ENCODE peak calls at places on chromosomes 16 and 17, in eight cellular contexts. D is lung; O is left lung; A is germinal center; I is A172; U is stimulated activated naive CD4-positive, alpha-beta T cell; S is T-cell; E is anterior cingulate cortex. K is an unnamed sample.

GRCh38 chr16:6481894-6482293 is 850.8 kb upstream of the RBFOX1 start:
- DNase-seq in U (no peak), A (no peak), D (no peak), I (no peak), S (no peak), O (no peak), E (no peak), K (no peak)

GRCh38 chr17:74918906-74919305 is 4.1 kb downstream of the USH1G start:
- DNase-seq in S (no peak), O (no peak), E (no peak), I (no peak), U (no peak), D (no peak), A (no peak), K (no peak)

GRCh38 chr17:21167303-21167702 is 40.5 kb downstream of the DHRS7B start:
- DNase-seq in U (no peak), S (no peak), E (no peak), D (no peak), A (no peak), I (no peak), O (no peak), K (no peak)

GRCh38 chr17:79740413-79740812 is 9.7 kb downstream of the ENPP7 start:
- DNase-seq in D (no peak), U (no peak), A (no peak), I (no peak), O (no peak), S (no peak), E (no peak), K (no peak)

GRCh38 chr16:78746718-78747117 is 647.3 kb downstream of the WWOX start:
- DNase-seq in E (no peak), A (no peak), O (no peak), U (no peak), S (no peak), I (no peak), D (no peak), K (no peak)

GRCh38 chr17:71338396-71338795 is 782.4 kb upstream of the SOX9 start:
- DNase-seq in A (no peak), I (peak; percentile 48), D (no peak), E (no peak), O (no peak), U (no peak), S (no peak), K (no peak)

GRCh38 chr16:23434380-23434779 is 18.6 kb downstream of the COG7 start:
- DNase-seq in E (peak; percentile 15), D (no peak), O (no peak), S (peak; percentile 4), U (peak; percentile 28), I (peak; percentile 86), A (peak; percentile 73), K (peak; percentile 57)

GRCh38 chr17:81502471-81503017 is 10.1 kb downstream of the ACTG1 start:
- DNase-seq in E (no peak), I (no peak), A (no peak), O (no peak), S (no peak), D (no peak), U (no peak), K (no peak)

GRCh38 chr16:57637424-57637823 is 9.0 kb downstream of the ADGRG1 start:
- DNase-seq in A (no peak), E (peak; percentile 93), I (no peak), S (no peak), D (no peak), O (no peak), U (no peak), K (no peak)

GRCh38 chr16:10929853-10930754 is 12.2 kb downstream of the DEXI start:
- DNase-seq in O (no peak), S (no peak), D (no peak), A (no peak), I (no peak), E (no peak), U (no peak), K (no peak)

GRCh38 chr16:57771141-57771785 is 31.0 kb downstream of the KIFC3 start:
- DNase-seq in S (no peak), D (no peak), U (no peak), A (no peak), O (no peak), E (no peak), I (no peak), K (no peak)

GRCh38 chr17:14522795-14523387 is 222.0 kb downstream of the HS3ST3B1 start:
- DNase-seq in O (no peak), U (no peak), A (no peak), E (no peak), D (no peak), S (no peak), I (no peak), K (no peak)

GRCh38 chr17:80918731-80919130 is 72.9 kb upstream of the CHMP6 start:
- DNase-seq in D (no peak), I (no peak), E (no peak), S (no peak), A (no peak), O (peak; percentile 10), U (no peak), K (no peak)

GRCh38 chr17:51461578-51462004 is 201.2 kb downstream of the UTP18 start:
- DNase-seq in A (peak; percentile 47), O (peak; percentile 39), U (peak; percentile 5), D (peak; percentile 62), S (peak; percentile 27), I (peak; percentile 85), E (peak; percentile 11), K (peak; percentile 14)

GRCh38 chr17:13540546-13540945 is 61.2 kb downstream of the HS3ST3A1 start:
- DNase-seq in D (no peak), A (no peak), U (no peak), S (no peak), O (no peak), E (no peak), I (no peak), K (no peak)

GRCh38 chr17:50169881-50170459 is 4.2 kb downstream of the SGCA start:
- DNase-seq in A (no peak), O (no peak), U (no peak), S (no peak), D (no peak), E (no peak), I (no peak), K (no peak)